ENCODE peak calls at places on chromosomes 11 and 22, in seven cellular contexts. A is cardiac fibroblast, V is nephron progenitor cell, N is epithelial cell of esophagus, W is posterior cingulate gyrus, G is sciatic nerve, U is C1 segment of cervical spinal cord. E is an unnamed sample.

GRCh38 chr11:47856186-47856585 is 8.0 kb upstream of the NUP160 start:
- DNase-seq in A (peak), V (no peak), N (peak), W (no peak), G (no peak), U (no peak), E (no peak)

GRCh38 chr11:119728226-119728626 is 774 bp downstream of the NECTIN1 start:
- DNase-seq in A (peak), V (no peak), N (no peak), W (no peak), G (no peak), U (no peak), E (no peak)

GRCh38 chr22:41286639-41287091 is 678 bp upstream of the RANGAP1 start:
- DNase-seq in A (no peak), V (peak), N (no peak), W (no peak), G (no peak), U (no peak), E (no peak)

GRCh38 chr11:128737704-128738103 is 43.8 kb downstream of the FLI1 start:
- DNase-seq in A (no peak), V (no peak), N (peak), W (no peak), G (no peak), U (no peak), E (no peak)

GRCh38 chr11:7421136-7421535 is 64.2 kb upstream of the OLFML1 start:
- DNase-seq in A (no peak), V (no peak), N (no peak), W (no peak), G (no peak), U (no peak), E (no peak)

GRCh38 chr11:86869531-86869930 is 69.2 kb downstream of the PRSS23 start:
- DNase-seq in A (no peak), V (no peak), N (no peak), W (no peak), G (no peak), U (no peak), E (no peak)

GRCh38 chr11:60625262-60625661 is 74.2 kb upstream of the MS4A8 start:
- DNase-seq in A (peak), V (peak), N (peak), W (no peak), G (no peak), U (no peak), E (no peak)

GRCh38 chr11:68002943-68003845 is 703 bp downstream of the UNC93B1 start:
- DNase-seq in A (no peak), V (peak), N (peak), W (no peak), G (peak), U (peak), E (no peak)

GRCh38 chr11:89267660-89268302 is 90.1 kb downstream of the TYR start:
- DNase-seq in A (no peak), V (no peak), N (no peak), W (no peak), G (no peak), U (no peak), E (no peak)

GRCh38 chr11:120455487-120455886 is 56.1 kb upstream of the GRIK4 start:
- DNase-seq in A (no peak), V (no peak), N (no peak), W (no peak), G (no peak), U (no peak), E (no peak)